ENCODE peak calls at places on chromosomes 6 and 20, in five cellular contexts. M, C, G, A and S are unnamed samples.

GRCh38 chr6:13175759-13176158 is 152.6 kb downstream of the TBC1D7 start:
- DNase-seq in C (no peak), M (no peak), A (no peak), G (no peak), S (no peak)

GRCh38 chr6:21201181-21201580 is 392.4 kb upstream of the SOX4 start:
- DNase-seq in M (no peak), A (no peak), C (no peak), G (no peak), S (no peak)

GRCh38 chr6:90278129-90278528 is 18.5 kb downstream of the BACH2 start:
- DNase-seq in M (no peak), C (no peak), G (no peak), A (no peak), S (no peak)

GRCh38 chr20:41086402-41087324 is 50.7 kb upstream of the PLCG1 start:
- DNase-seq in G (no peak), M (no peak), A (no peak), C (no peak), S (no peak)

GRCh38 chr6:22079788-22080187 is 217.0 kb downstream of the PRL start:
- DNase-seq in C (no peak), G (no peak), M (no peak), A (no peak), S (no peak)

GRCh38 chr6:138945354-138945753 is 42.7 kb downstream of the REPS1 start:
- DNase-seq in M (no peak), C (no peak), G (no peak), A (no peak), S (no peak)

GRCh38 chr20:10857362-10858070 is 183.7 kb upstream of the JAG1 start:
- DNase-seq in G (no peak), M (peak; percentile 52), C (peak; percentile 22), A (peak; percentile 37), S (no peak)

GRCh38 chr6:43444601-43445000 is 10.7 kb downstream of the DLK2 start:
- DNase-seq in A (no peak), C (no peak), G (no peak), M (no peak), S (no peak)

GRCh38 chr6:2911171-2911570 is 8.1 kb upstream of the SERPINB9 start:
- DNase-seq in M (no peak), G (no peak), C (no peak), A (no peak), S (no peak)

GRCh38 chr6:87706187-87706966 is 4.3 kb upstream of the AKIRIN2 start:
- DNase-seq in A (no peak), G (no peak), C (no peak), M (no peak), S (no peak)

GRCh38 chr20:25525857-25526256 is 59.5 kb downstream of the NINL start:
- DNase-seq in G (no peak), C (no peak), M (no peak), A (no peak), S (no peak)

GRCh38 chr6:34791164-34791841 is 580 bp upstream of the BLTP3A start:
- DNase-seq in A (peak; percentile 68), G (peak; percentile 50), C (peak; percentile 68), M (peak; percentile 67), S (peak; percentile 36)

GRCh38 chr6:37102299-37103168 is 67.4 kb upstream of the PIM1 start:
- DNase-seq in A (peak; percentile 85), G (peak; percentile 94), M (peak; percentile 98), C (peak; percentile 91), S (peak; percentile 81)
- TF ChIP-seq POLR2A in A (peak; percentile 52), G (no peak), M (no peak), C (peak; percentile 40), S (peak; percentile 62)

GRCh38 chr6:31795616-31796298 is at the start of gene VARS1:
- DNase-seq in C (peak; percentile 92), A (peak; percentile 92), G (peak; percentile 91), M (peak; percentile 93), S (peak; percentile 89)
- TF ChIP-seq POLR2A in C (peak; percentile 60), A (peak; percentile 59), G (peak; percentile 31), M (no peak), S (peak; percentile 79)

GRCh38 chr6:190596-191395 is 101.5 kb upstream of the DUSP22 start:
- DNase-seq in M (no peak), G (no peak), C (no peak), A (no peak), S (no peak)
- TF ChIP-seq POLR2A in M (no peak), G (no peak), C (no peak), A (no peak), S (no peak)

GRCh38 chr6:155259202-155259601 is 4.6 kb upstream of the CLDN20 start:
- DNase-seq in C (no peak), A (no peak), G (no peak), M (no peak), S (no peak)
- TF ChIP-seq POLR2A in C (no peak), A (no peak), G (no peak), M (no peak), S (no peak)

GRCh38 chr6:96923400-96923799 is 1.1 kb upstream of the KLHL32 start:
- DNase-seq in M (no peak), G (no peak), C (no peak), A (no peak), S (no peak)

GRCh38 chr6:96927660-96928059 is 3.1 kb downstream of the KLHL32 start:
- DNase-seq in G (no peak), A (no peak), C (no peak), M (no peak), S (no peak)

GRCh38 chr6:96925290-96925687 is 761 bp downstream of the KLHL32 start:
- DNase-seq in M (no peak), G (no peak), C (no peak), A (no peak), S (no peak)

GRCh38 chr6:96926425-96926824 is 1.9 kb downstream of the KLHL32 start:
- DNase-seq in A (no peak), C (no peak), M (no peak), G (no peak), S (no peak)

GRCh38 chr6:96923871-96924493 is 546 bp upstream of the KLHL32 start:
- DNase-seq in C (no peak), G (no peak), M (no peak), A (no peak), S (no peak)
- TF ChIP-seq POLR2A in C (peak; percentile 80), G (no peak), M (no peak), A (no peak), S (peak; percentile 6)

GRCh38 chr6:15247750-15248450 is 2.0 kb downstream of the JARID2 start:
- DNase-seq in C (peak; percentile 68), M (peak; percentile 73), G (peak; percentile 56), A (peak; percentile 63), S (peak; percentile 58)

GRCh38 chr6:15250440-15251168 is 4.7 kb downstream of the JARID2 start:
- DNase-seq in M (no peak), A (no peak), C (no peak), G (no peak), S (no peak)

GRCh38 chr6:15249371-15250019 is 3.6 kb downstream of the JARID2 start:
- DNase-seq in C (no peak), G (no peak), A (no peak), M (no peak), S (no peak)

GRCh38 chr6:15247214-15247749 is 1.4 kb downstream of the JARID2 start:
- DNase-seq in G (no peak), C (no peak), A (no peak), M (no peak), S (no peak)

GRCh38 chr6:15248451-15249370 is 2.8 kb downstream of the JARID2 start:
- DNase-seq in G (peak; percentile 93), A (peak; percentile 97), M (peak; percentile 97), C (peak; percentile 92), S (peak; percentile 92)
- TF ChIP-seq POLR2A in G (no peak), A (peak; percentile 4), M (no peak), C (peak; percentile 55), S (peak; percentile 76)

DNA sequence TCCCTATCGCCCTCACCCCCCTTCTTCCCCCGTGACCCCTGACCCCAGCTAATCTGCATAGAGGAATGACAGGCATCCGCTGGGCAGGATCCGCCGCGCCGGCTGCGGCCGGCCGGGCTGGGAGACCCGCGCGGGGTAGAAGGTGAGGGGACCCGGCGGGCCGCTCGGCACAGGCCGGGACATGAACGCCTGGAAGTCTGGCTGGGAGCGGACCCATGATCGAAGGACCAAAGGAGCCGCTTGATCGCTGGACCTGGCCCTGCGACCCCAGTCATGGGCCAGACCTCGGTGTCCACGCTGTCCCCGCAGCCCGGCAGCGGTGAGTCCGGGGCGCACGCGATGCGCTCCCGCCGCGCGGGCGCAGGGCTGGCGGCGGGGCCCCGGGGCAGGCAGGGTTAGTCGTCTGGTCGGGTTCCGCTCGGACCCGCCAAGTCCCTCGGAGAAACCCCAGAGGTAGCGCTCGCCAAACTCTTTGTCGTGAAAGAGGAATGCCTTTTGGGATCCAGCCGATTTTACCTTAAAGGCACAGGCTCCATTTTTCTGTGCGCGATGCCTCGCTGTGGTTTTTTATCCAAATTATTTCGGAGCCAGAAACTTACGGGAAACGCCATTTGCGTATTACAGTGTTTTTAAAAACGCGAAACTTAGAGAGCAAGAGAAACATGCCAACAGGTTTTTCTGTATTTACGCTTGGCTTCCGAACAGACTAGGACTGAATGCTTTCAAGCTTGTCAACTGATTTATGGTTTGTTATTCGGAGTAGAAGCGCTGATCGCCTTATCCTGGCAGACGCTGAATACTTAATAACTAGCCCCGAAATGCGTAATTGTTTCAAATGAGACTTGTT is at the start of gene PHACTR2:
- DNase-seq in G (peak; percentile 81), M (peak; percentile 85), C (peak; percentile 75), A (peak; percentile 87), S (peak; percentile 50)
- TF ChIP-seq POLR2A in G (peak; percentile 72), M (no peak), C (peak; percentile 79), A (peak; percentile 82), S (peak; percentile 59)

DNA sequence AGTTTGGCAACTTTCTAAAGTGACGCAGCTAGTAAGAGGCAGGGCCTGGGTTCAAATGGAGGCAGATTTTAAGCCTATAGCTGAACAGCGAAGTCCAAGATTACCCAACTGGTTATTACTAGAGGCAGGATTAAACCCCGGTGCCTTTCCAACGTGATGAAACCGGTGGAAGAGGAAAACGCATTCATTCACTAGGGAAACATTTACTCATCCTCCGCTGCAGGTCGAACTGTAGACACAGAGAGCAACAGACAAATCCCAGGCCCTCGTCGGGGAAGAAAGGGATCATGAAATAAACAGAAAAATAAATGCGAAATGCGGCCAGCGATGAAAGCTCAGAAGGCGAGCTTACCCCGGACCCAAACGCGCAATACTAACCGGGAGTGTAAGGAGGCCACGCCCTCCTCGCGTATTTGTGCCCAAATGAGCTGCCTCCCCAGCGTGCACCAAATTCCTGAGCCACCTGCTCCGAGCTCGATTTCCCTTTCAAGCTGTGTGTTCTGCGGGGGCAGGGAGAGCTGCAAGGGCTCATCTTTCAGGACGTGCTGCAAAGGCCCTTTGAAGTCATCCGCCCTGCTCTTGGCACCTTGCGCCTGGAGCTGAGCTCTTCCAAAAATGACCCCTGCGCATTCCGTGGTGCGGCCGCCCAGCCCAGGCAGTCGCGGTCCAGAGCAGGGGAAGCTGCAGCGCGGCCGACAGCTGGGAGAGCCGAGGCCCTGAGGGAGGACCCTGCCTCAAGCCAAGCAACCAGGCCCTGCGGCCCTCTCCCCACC is 46.9 kb downstream of the PDYN start:
- DNase-seq in M (no peak), C (peak; percentile 42), G (peak; percentile 46), A (no peak), S (peak; percentile 56)
- TF ChIP-seq POLR2A in M (no peak), C (peak; percentile 32), G (no peak), A (no peak), S (peak; percentile 30)